ENCODE peak calls at places on chromosome X, in eight cellular contexts. R, A, T, E, O, K, F and S are unnamed samples.
A peak's percentile ranks its signal among the peaks of the same experiment; 100 is the strongest.

GRCh38 chrX:124388562-124388961 is 42.2 kb downstream of the SH2D1A start:
- DNase-seq in E (no peak), T (no peak), K (no peak), O (no peak), F (no peak), R (peak; percentile 35), A (peak; percentile 47), S (no peak)

GRCh38 chrX:100410083-100410590 is at the start of gene PCDH19:
- DNase-seq in E (no peak), R (peak; percentile 78), T (peak; percentile 71), A (peak; percentile 16), F (peak; percentile 60), O (peak; percentile 76), K (peak; percentile 87), S (no peak)

GRCh38 chrX:103520391-103520790 is 1.1 kb upstream of the RAB40A start:
- DNase-seq in O (no peak), K (no peak), T (no peak), A (no peak), F (no peak), E (no peak), R (peak; percentile 53), S (no peak)

GRCh38 chrX:98071331-98071730 is 1187.6 kb downstream of the RPA4 start:
- DNase-seq in F (no peak), E (no peak), R (no peak), A (no peak), K (no peak), O (no peak), T (no peak), S (no peak)

GRCh38 chrX:50863471-50863870 is 47.1 kb upstream of the BMP15 start:
- DNase-seq in A (no peak), K (no peak), O (no peak), F (no peak), R (no peak), E (no peak), T (no peak), S (no peak)

GRCh38 chrX:94053575-94053974 is 379.6 kb downstream of the FAM133A start:
- DNase-seq in O (no peak), A (no peak), K (no peak), R (no peak), T (no peak), F (no peak), E (no peak), S (no peak)

GRCh38 chrX:135295238-135295943 is 13.9 kb upstream of the ETDC start:
- DNase-seq in R (peak; percentile 79), A (peak; percentile 57), E (no peak), F (peak; percentile 70), O (peak; percentile 54), T (peak; percentile 89), K (peak; percentile 26), S (no peak)

GRCh38 chrX:87017210-87017609 is 500.4 kb upstream of the KLHL4 start:
- DNase-seq in E (no peak), R (no peak), F (no peak), K (peak; percentile 3), A (no peak), O (peak; percentile 58), T (peak; percentile 21), S (no peak)

GRCh38 chrX:69093960-69094935 is 71.0 kb downstream of the PJA1 start:
- DNase-seq in F (no peak), A (peak; percentile 24), K (no peak), O (no peak), T (no peak), R (peak; percentile 82), E (no peak), S (no peak)

GRCh38 chrX:21166302-21166982 is 207.8 kb upstream of the CNKSR2 start:
- DNase-seq in T (no peak), E (no peak), R (peak; percentile 71), O (no peak), F (no peak), A (no peak), K (no peak), S (no peak)

GRCh38 chrX:16856744-16857143 is 13.4 kb downstream of the RBBP7 start:
- DNase-seq in R (no peak), A (no peak), O (no peak), K (no peak), E (no peak), F (no peak), T (no peak), S (no peak)

GRCh38 chrX:155105919-155106318 is 34.6 kb downstream of the BRCC3 start:
- DNase-seq in F (no peak), K (no peak), O (no peak), E (no peak), A (no peak), T (no peak), R (no peak), S (no peak)

GRCh38 chrX:129653985-129654651 is 638 bp downstream of the APLN start:
- DNase-seq in F (peak; percentile 68), A (no peak), E (no peak), O (peak; percentile 74), T (peak; percentile 78), R (no peak), K (peak; percentile 86), S (peak; percentile 87)

GRCh38 chrX:45801554-45801953 is 600.9 kb upstream of the DIPK2B start:
- DNase-seq in O (no peak), E (no peak), R (no peak), T (no peak), K (no peak), F (no peak), A (peak; percentile 31), S (no peak)

GRCh38 chrX:136619889-136620505 is 28.0 kb upstream of the CD40LG start:
- DNase-seq in A (peak; percentile 28), T (no peak), O (no peak), E (no peak), R (no peak), F (no peak), K (no peak), S (no peak)

GRCh38 chrX:12981880-12982279 is 7.0 kb downstream of the TMSB4X start:
- DNase-seq in E (no peak), A (no peak), K (no peak), F (no peak), O (no peak), R (no peak), T (no peak), S (no peak)

GRCh38 chrX:40086569-40087335 is 11.0 kb downstream of the BCOR start:
- DNase-seq in A (no peak), K (peak; percentile 58), R (no peak), E (no peak), O (peak; percentile 53), T (no peak), F (no peak), S (no peak)

GRCh38 chrX:40084471-40084870 is 13.3 kb downstream of the BCOR start:
- DNase-seq in A (no peak), K (no peak), T (no peak), R (no peak), F (no peak), O (no peak), E (no peak), S (no peak)

GRCh38 chrX:40083979-40084359 is 13.8 kb downstream of the BCOR start:
- DNase-seq in O (peak; percentile 57), T (no peak), R (no peak), K (no peak), A (no peak), F (no peak), E (no peak), S (no peak)

GRCh38 chrX:40085086-40085551 is 12.6 kb downstream of the BCOR start:
- DNase-seq in O (peak; percentile 17), E (no peak), R (no peak), F (no peak), K (no peak), A (no peak), T (no peak), S (no peak)

DNA sequence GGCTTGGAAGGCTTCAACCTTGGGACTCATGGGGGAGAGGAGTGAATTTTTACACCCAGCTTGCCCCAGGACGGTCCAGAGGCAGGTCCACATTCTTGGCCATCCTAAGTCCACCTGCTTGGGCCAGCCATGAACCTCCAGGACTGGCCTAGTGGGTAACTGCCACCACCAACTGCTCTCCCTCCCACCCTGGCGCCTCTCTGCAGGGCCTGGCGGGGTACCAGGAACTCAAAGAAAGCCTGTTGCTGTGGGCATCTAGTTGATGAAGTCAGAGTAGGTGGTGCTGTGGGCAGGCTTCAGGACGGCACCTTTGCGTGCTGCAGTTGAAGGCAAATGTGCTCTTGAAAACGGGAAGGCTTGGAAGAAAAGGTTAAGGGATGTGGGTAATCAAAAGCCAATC is 12.0 kb downstream of the BCOR start:
- DNase-seq in K (no peak), O (peak; percentile 63), E (no peak), A (no peak), F (no peak), R (no peak), T (no peak), S (no peak)
- H3K4me3 ChIP-seq in K (no peak overlapping the region), O (no peak overlapping the region), E (no peak overlapping the region), A (no peak overlapping the region), F (no peak overlapping the region), R (no peak overlapping the region), T (no peak overlapping the region), S (no peak overlapping the region)

GRCh38 chrX:9765072-9765736 is 443 bp downstream of the GPR143 start:
- DNase-seq in O (peak; percentile 71), K (peak; percentile 44), A (no peak), E (no peak), R (peak; percentile 42), F (no peak), T (no peak), S (no peak)
- H3K4me3 ChIP-seq in O (no peak overlapping the region), K (no peak overlapping the region), A (no peak overlapping the region), E (peak overlapping the region; percentile 45), R (peak overlapping the region; percentile 24), F (no peak overlapping the region), T (no peak overlapping the region), S (no peak overlapping the region)

DNA sequence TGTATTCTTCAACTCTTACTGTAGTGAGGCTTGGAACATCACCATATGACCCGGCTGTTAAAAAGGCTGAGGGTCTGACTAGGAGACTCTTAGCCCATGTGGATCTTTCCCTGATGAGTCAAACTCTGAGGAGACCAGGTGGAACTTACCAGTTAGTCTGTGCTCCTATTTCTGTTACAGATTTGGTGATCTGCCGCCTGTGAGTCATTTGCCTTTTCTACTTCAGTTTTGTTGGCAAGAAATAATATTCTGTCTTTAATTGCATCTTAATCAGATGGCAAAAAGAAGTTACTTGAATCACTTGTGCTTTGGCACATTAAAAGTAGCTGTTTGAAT is 48.4 kb downstream of the MTM1 start:
- DNase-seq in R (no peak), A (no peak), E (no peak), K (no peak), T (no peak), F (no peak), O (no peak), S (no peak)
- H3K4me3 ChIP-seq in R (no peak overlapping the region), A (no peak overlapping the region), E (no peak overlapping the region), K (no peak overlapping the region), T (no peak overlapping the region), F (no peak overlapping the region), O (no peak overlapping the region), S (no peak overlapping the region)

DNA sequence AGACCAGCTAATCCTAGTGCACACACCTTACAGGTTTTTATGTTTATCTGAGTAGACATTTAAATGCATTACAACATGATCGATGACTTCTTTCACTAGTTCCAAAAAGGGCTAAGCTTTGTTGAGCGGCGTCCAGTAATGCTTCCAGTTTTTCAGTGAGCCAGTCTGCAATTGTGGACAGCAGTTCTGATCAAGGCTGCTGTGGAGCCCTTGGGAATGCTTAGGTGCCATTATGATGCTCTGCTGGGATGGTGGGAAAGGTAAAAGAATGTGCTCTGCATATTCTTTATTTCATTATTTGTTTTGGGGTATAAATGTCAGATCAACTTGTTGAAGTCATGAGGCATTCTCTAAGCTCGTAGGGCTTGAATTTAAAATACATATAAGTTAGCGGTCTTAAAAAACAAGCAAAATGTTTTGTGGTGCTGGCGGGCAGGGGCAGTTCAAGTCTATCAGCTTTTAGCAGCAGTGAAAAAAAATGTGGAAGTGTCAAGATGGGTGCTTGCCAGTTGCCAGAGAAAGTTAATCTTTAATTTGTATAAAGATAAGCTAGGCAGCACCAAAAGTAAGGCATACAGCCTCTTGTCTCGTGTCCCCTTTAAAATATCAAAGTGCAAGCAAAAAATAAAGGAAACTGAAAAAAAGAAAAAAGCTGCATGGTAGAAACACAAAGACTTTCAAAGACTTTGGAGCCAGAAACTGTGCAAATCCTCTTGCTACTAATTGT is 5.8 kb downstream of the MID1IP1 start:
- DNase-seq in O (no peak), E (no peak), T (no peak), A (no peak), F (no peak), R (peak; percentile 36), K (no peak), S (no peak)
- H3K4me3 ChIP-seq in O (peak overlapping the region; percentile 52), E (peak overlapping the region; percentile 69), T (no peak overlapping the region), A (peak overlapping the region; percentile 74), F (no peak overlapping the region), R (peak overlapping the region; percentile 58), K (peak overlapping the region; percentile 71), S (no peak overlapping the region)